ENCODE peak calls at places on chromosomes 12 and 14, in four cellular contexts. F, N, U and A are unnamed samples.

GRCh38 chr12:62686938-62687337 is 220.3 kb downstream of the MON2 start:
- DNase-seq in F (no peak), N (no peak), U (no peak), A (no peak)

GRCh38 chr12:24078318-24078765 is 128.9 kb upstream of the SOX5 start:
- DNase-seq in F (peak), N (no peak), U (peak), A (no peak)

GRCh38 chr14:99093532-99094517 is 178.2 kb downstream of the BCL11B start:
- DNase-seq in F (no peak), N (no peak), U (no peak), A (no peak)

GRCh38 chr12:57840701-57841100 is 5.8 kb downstream of the CTDSP2 start:
- DNase-seq in F (peak), N (no peak), U (peak), A (no peak)

GRCh38 chr14:104584557-104584956 is 5.0 kb downstream of the C14orf180 start:
- DNase-seq in F (no peak), N (no peak), U (no peak), A (no peak)

GRCh38 chr12:124928912-124929530 is 14.6 kb upstream of the UBC start:
- DNase-seq in F (peak), N (no peak), U (no peak), A (no peak)

GRCh38 chr12:3597526-3598210 is 106.7 kb downstream of the PRMT8 start:
- DNase-seq in F (no peak), N (no peak), U (no peak), A (no peak)

GRCh38 chr12:2083008-2083407 is 30.2 kb downstream of the CACNA1C start:
- DNase-seq in F (no peak), N (no peak), U (no peak), A (no peak)

GRCh38 chr14:51331651-51332367 is 91.8 kb downstream of the TMX1 start:
- DNase-seq in F (no peak), N (no peak), U (no peak), A (no peak)

GRCh38 chr14:34179723-34180122 is 228.8 kb upstream of the EGLN3 start:
- DNase-seq in F (no peak), N (no peak), U (no peak), A (no peak)

GRCh38 chr14:81464253-81465001 is 64.3 kb upstream of the STON2 start:
- DNase-seq in F (peak), N (peak), U (peak), A (peak)

GRCh38 chr14:50039734-50040400 is 76.5 kb downstream of the VCPKMT start:
- DNase-seq in F (no peak), N (no peak), U (peak), A (no peak)

GRCh38 chr12:14572401-14572800 is 4.7 kb upstream of the PLBD1 start:
- DNase-seq in F (no peak), N (no peak), U (no peak), A (no peak)

GRCh38 chr12:20150835-20151234 is 217.5 kb upstream of the PDE3A start:
- DNase-seq in F (no peak), N (no peak), U (no peak), A (no peak)

DNA sequence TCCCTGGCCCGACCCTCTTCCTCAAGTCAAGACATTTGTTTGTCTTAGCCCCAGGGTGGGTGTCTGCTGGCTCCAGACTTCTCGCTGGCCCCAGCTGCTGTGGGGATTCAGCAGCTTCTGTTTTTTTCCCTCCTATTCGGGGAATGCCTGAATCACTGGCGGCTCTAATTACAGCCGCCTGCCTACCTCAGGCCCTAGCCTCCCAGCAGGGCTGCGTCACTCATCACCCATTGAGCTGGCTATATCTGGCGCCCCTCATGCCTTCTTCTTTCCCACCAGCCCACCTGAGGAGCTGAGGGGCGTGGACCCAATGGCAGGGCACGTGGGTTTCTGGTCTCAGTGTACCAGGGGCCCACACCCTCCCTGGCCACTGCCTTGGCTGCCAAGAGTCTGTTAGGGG is 10.1 kb downstream of the KRT80 start:
- DNase-seq in F (no peak), N (no peak), U (no peak), A (no peak)
- H3K27ac ChIP-seq in F (no peak), N (peak), U (no peak), A (peak)

DNA sequence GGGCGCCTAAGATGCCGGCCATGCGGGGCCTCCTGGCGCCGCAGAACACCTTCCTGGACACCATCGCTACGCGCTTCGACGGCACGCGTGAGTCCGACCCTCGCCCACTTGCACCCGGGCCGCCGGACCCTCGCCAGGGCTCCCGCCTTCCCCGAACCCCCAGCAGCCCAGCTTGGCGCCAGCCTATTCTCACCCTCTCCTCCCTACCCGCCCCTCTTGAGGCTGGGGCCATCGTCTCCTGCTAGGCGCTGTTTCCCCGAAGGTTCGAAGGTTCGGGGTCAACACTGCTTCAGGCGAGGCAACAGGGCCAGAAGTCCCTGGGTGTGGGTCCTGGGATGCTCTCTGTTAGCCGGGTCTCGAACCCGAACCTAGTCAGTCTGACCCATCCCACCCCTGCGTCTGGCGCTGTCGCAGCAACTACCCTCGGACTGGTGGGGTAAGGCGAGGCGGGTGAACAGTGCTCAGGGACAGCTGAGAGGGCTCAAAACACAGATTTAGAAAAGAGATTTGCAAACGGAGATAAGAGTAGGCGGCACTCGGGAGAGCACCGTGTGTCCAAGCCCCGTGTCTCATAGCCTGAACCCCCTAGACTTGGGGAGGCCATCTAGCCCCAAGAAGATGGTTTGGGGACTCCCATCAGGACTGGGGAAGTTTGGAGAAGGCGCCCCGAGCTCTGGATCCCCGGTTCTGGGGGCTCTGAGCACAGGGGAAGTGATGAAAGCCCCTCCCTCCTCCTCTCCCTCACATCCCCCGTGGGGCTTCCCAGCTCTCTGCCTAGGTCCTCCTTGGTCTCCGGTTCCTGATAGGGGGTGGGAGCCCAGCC is 787 bp downstream of the KCNH3 start:
- DNase-seq in F (no peak), N (no peak), U (no peak), A (no peak)
- TF ChIP-seq TCF7L2 in F (no peak), N (no peak), U (no peak), A (no peak)

DNA sequence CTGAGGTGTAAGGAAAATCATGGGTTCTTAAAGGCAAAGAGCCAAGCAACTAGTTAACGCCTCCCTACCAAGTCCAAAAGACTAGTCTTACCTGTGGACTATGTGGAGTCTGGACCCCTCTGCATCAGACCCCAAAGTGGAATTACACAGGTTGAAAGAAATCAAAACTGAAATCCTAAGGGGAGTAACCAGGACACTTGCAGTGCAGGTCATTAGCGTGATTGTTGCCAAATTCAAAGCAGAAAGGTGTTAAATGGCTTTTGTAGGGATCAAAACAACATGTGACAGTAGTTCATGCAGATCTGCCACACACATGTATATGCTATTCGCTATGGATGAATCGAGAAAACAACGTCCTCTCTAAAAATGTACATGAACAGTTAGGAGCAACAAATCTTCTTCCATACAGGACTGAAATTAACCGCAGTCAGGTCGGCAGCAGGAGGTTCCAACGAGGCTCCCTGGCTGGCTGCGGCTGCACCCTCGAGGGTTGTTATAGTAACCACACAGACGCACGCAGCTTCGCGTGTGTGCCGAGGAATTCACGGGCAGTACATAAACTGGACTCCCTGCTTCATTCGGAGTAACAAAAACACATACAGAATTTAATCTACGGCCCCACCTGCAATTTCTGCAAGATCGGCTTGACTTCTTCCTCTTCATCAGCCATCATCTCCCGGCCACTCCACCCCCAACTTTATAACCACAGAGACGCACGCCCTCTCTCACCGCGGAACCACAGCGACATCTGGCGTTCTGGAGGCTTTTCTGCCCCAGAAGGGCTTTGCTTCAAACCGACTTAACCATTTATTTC is at the start of gene TTC5:
- DNase-seq in F (peak), N (peak), U (peak), A (peak)
- H3K27ac ChIP-seq in F (peak), N (no peak), U (peak), A (peak)

GRCh38 chr14:69876221-69876847 is 2.9 kb upstream of the SMOC1 start:
- DNase-seq in F (no peak), N (no peak), U (no peak), A (no peak)

GRCh38 chr14:69870613-69871012 is 8.6 kb upstream of the SMOC1 start:
- DNase-seq in F (no peak), N (no peak), U (no peak), A (no peak)

GRCh38 chr14:69876848-69877306 is 2.3 kb upstream of the SMOC1 start:
- DNase-seq in F (no peak), N (no peak), U (peak), A (no peak)

GRCh38 chr14:69877492-69877891 is 1.7 kb upstream of the SMOC1 start:
- DNase-seq in F (peak), N (peak), U (no peak), A (peak)

GRCh38 chr14:69873877-69874780 is 5.1 kb upstream of the SMOC1 start:
- DNase-seq in F (no peak), N (no peak), U (no peak), A (no peak)
- TF ChIP-seq TCF7L2 in F (no peak), N (no peak), U (no peak), A (no peak)

DNA sequence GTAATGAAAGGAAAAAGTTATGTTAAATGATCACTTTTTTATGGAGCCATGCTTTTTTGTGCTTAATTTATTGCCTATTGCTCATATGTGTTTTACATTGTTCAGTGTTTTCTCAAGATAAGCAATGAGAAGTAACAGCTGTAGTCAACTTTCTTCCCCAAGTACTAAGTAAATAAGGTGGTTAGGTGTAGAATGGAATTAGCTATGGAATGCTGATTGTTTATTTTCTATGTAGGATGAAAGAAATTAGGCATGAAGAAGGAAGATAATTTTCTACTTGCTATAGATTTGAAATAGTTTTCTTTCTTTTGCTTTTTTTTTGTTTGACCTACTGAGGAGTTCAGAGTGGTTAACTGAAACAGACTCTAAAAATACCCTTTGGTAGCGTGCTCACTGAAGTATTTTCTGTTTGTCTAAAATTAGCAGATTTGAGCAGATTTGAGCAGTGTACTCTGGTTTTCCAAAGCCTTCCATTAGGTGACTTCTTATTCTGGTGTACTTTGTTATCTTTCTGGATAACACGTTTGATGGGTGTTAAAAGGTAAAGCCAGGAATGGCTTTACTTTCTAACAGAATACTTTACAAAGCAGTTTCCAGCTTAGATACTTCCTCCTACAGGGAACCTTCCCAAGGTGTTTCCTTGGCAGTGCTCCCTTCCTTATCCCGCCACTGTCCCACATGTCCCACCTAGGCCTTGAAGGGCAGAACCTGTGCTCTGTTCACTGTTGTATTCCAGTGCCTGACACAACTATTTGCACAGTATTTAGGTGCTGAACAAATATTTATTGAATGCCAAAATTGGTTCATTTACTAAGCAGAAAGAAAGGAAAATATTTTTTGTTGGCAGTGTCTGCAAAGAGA is 56.0 kb downstream of the RASSF3 start:
- DNase-seq in F (no peak), N (no peak), U (peak), A (no peak)
- H3K27ac ChIP-seq in F (peak), N (no peak), U (no peak), A (peak)

GRCh38 chr12:89740943-89741342 is 32.3 kb upstream of the ATP2B1 start:
- DNase-seq in F (no peak), N (no peak), U (no peak), A (no peak)
- TF ChIP-seq TCF7L2 in F (no peak), N (no peak), U (no peak), A (no peak)

GRCh38 chr12:106137456-106138278 is 1.1 kb downstream of the NUAK1 start:
- DNase-seq in F (no peak), N (no peak), U (no peak), A (no peak)

GRCh38 chr12:106135075-106135474 is 3.7 kb downstream of the NUAK1 start:
- DNase-seq in F (no peak), N (no peak), U (no peak), A (no peak)

GRCh38 chr12:106136263-106136662 is 2.5 kb downstream of the NUAK1 start:
- DNase-seq in F (peak), N (peak), U (peak), A (no peak)

GRCh38 chr12:106134294-106134949 is 4.3 kb downstream of the NUAK1 start:
- DNase-seq in F (no peak), N (no peak), U (no peak), A (no peak)

DNA sequence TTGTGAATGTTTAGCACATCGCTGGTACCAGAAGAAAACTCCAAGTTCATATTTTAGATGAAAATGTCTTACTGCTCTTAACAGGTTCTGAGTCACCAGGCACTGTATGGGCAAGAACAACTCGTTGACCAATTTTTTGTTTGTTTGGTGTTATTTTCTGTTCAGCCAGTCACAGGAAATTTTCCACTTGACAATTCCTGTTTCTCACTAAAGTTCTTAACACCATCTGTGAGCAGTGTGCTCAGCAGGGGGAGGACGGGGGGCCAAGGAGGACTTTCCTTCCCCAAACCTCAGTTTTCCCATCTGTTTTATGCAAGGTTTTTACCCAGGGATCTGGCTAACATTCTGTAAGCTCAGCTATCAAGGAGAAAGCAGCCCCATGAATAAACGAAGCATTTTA is 3.0 kb downstream of the NUAK1 start:
- DNase-seq in F (no peak), N (no peak), U (no peak), A (no peak)
- H3K27ac ChIP-seq in F (no peak), N (no peak), U (no peak), A (peak)